ENCODE peak calls at places on chromosomes 2 and 18, in seven cellular contexts. S is A549, E is SK-N-SH, X is HepG2, A is IMR-90, N is H1, U is K562. D is an unnamed sample.

GRCh38 chr2:37599688-37600525 is 71.5 kb downstream of the CDC42EP3 start:
- DNase-seq in U (no peak), N (no peak), A (no peak), X (no peak), E (no peak), S (no peak), D (no peak)

GRCh38 chr2:160910681-160911080 is 249.5 kb upstream of the TANK start:
- DNase-seq in X (no peak), N (no peak), U (no peak), S (no peak), A (peak; percentile 66), E (peak; percentile 15), D (no peak)

GRCh38 chr2:148552675-148553331 is 91.7 kb upstream of the EPC2 start:
- DNase-seq in X (no peak), A (peak; percentile 22), N (no peak), E (no peak), U (no peak), S (no peak), D (no peak)

GRCh38 chr2:10327896-10328666 is 25.4 kb downstream of the HPCAL1 start:
- DNase-seq in E (no peak), U (no peak), X (no peak), A (no peak), S (no peak), N (no peak), D (no peak)

GRCh38 chr2:119174216-119174992 is 15.9 kb upstream of the C1QL2 start:
- DNase-seq in U (peak; percentile 64), X (peak; percentile 37), S (peak; percentile 58), N (no peak), E (peak; percentile 72), A (no peak), D (peak; percentile 41)

GRCh38 chr2:179981085-179981484 is 26.0 kb downstream of the CWC22 start:
- DNase-seq in U (no peak), S (no peak), N (no peak), X (no peak), E (no peak), A (peak; percentile 72), D (no peak)

GRCh38 chr2:26577442-26578433 is 63.4 kb downstream of the CIB4 start:
- DNase-seq in U (peak; percentile 78), N (peak; percentile 46), X (peak; percentile 35), A (peak; percentile 49), S (peak; percentile 71), E (peak; percentile 94), D (peak; percentile 27)

GRCh38 chr18:63590368-63590767 is 3.2 kb downstream of the SERPINB13 start:
- DNase-seq in N (no peak), S (no peak), X (no peak), U (no peak), E (no peak), A (no peak), D (no peak)

GRCh38 chr2:36783276-36783675 is 86.8 kb downstream of the VIT start:
- DNase-seq in A (no peak), X (no peak), N (no peak), S (no peak), U (no peak), E (no peak), D (no peak)

GRCh38 chr2:240442891-240443715 is 7.6 kb downstream of the GPC1 start:
- DNase-seq in E (no peak), A (no peak), S (no peak), X (no peak), U (no peak), N (no peak), D (no peak)

GRCh38 chr2:83787189-83787588 is 671.9 kb downstream of the SUCLG1 start:
- DNase-seq in A (no peak), U (no peak), N (no peak), E (no peak), X (no peak), S (no peak), D (no peak)

GRCh38 chr18:8439091-8439490 is 170.1 kb upstream of the RAB12 start:
- DNase-seq in E (no peak), N (no peak), A (no peak), X (no peak), S (no peak), U (no peak), D (no peak)

GRCh38 chr18:8433323-8433722 is 175.9 kb upstream of the RAB12 start:
- DNase-seq in A (no peak), U (no peak), N (no peak), X (no peak), E (no peak), S (no peak), D (no peak)

GRCh38 chr18:8431036-8431435 is 178.2 kb upstream of the RAB12 start:
- DNase-seq in S (no peak), A (no peak), N (no peak), X (no peak), U (no peak), E (no peak), D (no peak)

DNA sequence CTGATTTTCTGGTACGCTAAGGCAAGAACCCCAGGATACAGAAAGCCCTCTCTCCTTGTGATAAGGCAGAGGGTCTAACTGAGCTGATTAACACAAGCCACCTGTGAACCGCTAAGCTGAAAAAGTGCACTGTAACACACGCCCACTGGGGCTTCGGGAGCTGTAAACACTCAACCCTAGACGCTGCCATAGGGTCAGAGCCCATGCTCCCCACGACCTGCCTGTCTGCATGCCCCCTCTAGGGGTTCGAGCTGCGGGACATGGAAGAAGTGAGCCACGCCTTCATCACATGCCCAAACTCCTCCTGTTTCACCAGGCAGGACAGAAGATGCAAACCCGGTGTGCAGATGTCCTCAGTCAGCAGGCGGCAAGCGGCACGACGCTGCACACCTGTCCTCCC is 173.9 kb upstream of the RAB12 start:
- DNase-seq in A (no peak), S (no peak), U (no peak), X (no peak), E (no peak), N (no peak), D (no peak)
- TF ChIP-seq RAD21 in A (no peak), S (no peak), U (no peak), X (no peak), E (no peak), N (no peak), D (no peak)

DNA sequence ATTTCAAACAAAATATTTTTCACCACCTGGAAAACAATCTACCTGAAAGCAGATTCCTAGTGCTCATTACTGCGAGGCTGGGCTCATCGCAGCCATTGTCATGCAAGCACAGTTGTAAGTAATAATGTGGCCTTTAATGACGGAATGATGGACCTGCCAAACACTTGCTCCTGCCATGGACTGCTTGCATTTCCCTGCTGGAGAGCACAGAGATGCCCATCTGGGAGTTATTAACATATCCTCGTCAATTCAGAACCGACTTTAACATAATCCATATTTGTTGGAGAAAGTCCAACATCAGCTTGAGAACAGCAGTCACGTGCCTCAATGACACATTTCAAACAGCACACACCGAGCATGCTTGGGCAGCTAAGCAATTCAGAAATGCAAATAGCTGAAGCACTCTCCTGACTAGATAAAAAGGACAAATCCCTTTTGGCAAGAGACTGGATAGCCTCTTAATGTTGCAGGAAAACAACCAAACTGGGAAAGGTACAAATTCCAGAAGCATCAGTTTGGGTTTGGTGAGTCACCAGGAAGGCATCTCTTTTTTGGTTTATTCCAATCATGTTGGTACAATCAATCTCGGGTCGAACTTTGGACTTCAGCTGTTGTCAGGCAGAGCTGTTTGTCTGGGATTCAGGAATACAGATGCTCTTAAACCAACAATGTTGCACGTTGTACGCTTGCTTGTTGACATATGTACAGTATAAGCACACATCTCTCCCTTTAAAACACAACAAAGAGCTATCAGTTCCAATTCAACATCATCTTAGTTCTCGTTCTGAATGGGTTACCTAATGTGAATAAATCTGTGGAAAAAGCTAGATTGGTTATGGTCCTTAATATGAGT is 395.9 kb downstream of the LNPK start:
- DNase-seq in A (no peak), X (peak; percentile 99), E (peak; percentile 46), U (no peak), S (no peak), N (no peak), D (no peak)
- TF ChIP-seq RAD21 in A (no peak), X (no peak), E (no peak), U (no peak), S (no peak), N (no peak), D (no peak)

GRCh38 chr2:27958711-27959378 is 68.3 kb downstream of the BABAM2 start:
- DNase-seq in U (no peak), X (no peak), A (peak; percentile 23), N (no peak), S (no peak), E (no peak), D (no peak)

GRCh38 chr2:27961997-27962396 is 71.5 kb downstream of the BABAM2 start:
- DNase-seq in E (no peak), X (no peak), N (no peak), U (no peak), A (peak; percentile 67), S (no peak), D (no peak)

GRCh38 chr2:27963454-27963853 is 72.9 kb downstream of the BABAM2 start:
- DNase-seq in A (no peak), X (no peak), U (no peak), S (no peak), N (no peak), E (no peak), D (no peak)

GRCh38 chr2:27959496-27959895 is 69.0 kb downstream of the BABAM2 start:
- DNase-seq in S (peak; percentile 71), X (peak; percentile 69), U (no peak), A (peak; percentile 50), E (no peak), N (no peak), D (no peak)

DNA sequence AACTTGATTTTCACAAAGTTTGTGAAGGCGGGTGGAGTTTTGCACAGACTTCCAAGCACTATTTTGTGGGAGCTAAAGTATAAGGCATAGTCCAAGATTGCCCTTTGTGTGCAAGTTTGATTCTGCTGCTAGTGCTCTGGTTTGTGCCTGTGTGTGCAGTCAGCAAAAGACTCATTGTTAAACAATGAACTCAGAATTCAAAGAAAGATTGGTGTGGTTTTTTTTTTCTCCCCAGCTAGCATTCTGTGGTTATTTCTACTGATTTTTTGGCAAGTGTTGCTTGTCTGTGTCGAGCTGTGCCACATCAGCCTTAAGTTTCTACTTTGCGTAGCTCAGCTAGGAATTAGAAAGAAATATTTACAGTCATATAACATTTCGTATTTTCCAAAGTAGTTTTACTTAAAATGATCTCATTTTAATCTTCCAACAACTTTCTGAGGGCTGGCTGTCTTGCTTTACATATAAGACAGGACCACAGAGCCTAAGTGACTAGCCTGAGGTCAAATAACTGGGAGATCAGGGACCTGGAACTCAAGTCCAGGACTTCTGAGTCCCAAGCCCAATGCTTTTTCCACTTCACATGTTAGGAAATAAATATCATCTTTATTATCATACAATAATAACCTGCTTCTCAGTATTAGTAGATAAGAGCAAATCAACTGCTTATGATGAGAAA is 69.8 kb downstream of the BABAM2 start:
- DNase-seq in X (no peak), E (no peak), N (no peak), A (peak; percentile 93), U (no peak), S (no peak), D (no peak)
- TF ChIP-seq RAD21 in X (no peak), E (no peak), N (no peak), A (no peak), U (no peak), S (no peak), D (no peak)

GRCh38 chr2:176763871-176764404 is 448.7 kb upstream of the HNRNPA3 start:
- DNase-seq in N (peak; percentile 70), U (no peak), E (no peak), X (no peak), S (no peak), A (no peak), D (no peak)
- TF ChIP-seq RAD21 in N (no peak), U (no peak), E (no peak), X (no peak), S (no peak), A (no peak), D (no peak)